ENCODE peak calls at places on chromosomes 12 and 14, in seven cellular contexts. One of them, this sample, is unnamed.

GRCh38 chr14:94115631-94116030 is 5.1 kb downstream of the IFI27 start:
- DNase-seq in mammary epithelial cell: no peak
- DNase-seq in neuronal stem cell: no peak
- DNase-seq in fibroblast of lung: no peak
- DNase-seq in HepG2: no peak
- DNase-seq in astrocyte: no peak
- DNase-seq in GM23338: no peak
- DNase-seq in this sample: no peak

GRCh38 chr14:24298892-24299254 is 707 bp downstream of the DHRS1 start:
- DNase-seq in HepG2: peak
- DNase-seq in mammary epithelial cell: peak
- DNase-seq in fibroblast of lung: peak
- DNase-seq in astrocyte: peak
- DNase-seq in GM23338: peak
- DNase-seq in neuronal stem cell: no peak
- DNase-seq in this sample: peak

GRCh38 chr14:49418789-49419188 is 167.4 kb downstream of the RPS29 start:
- DNase-seq in GM23338: no peak
- DNase-seq in HepG2: no peak
- DNase-seq in neuronal stem cell: no peak
- DNase-seq in astrocyte: no peak
- DNase-seq in fibroblast of lung: no peak
- DNase-seq in mammary epithelial cell: no peak
- DNase-seq in this sample: no peak

GRCh38 chr12:53123578-53124351 is 20.5 kb downstream of the SOAT2 start:
- DNase-seq in mammary epithelial cell: peak
- DNase-seq in fibroblast of lung: peak
- DNase-seq in neuronal stem cell: no peak
- DNase-seq in astrocyte: peak
- DNase-seq in GM23338: no peak
- DNase-seq in HepG2: no peak
- DNase-seq in this sample: no peak

GRCh38 chr12:89070603-89071002 is 281.7 kb downstream of the DUSP6 start:
- DNase-seq in mammary epithelial cell: no peak
- DNase-seq in astrocyte: no peak
- DNase-seq in neuronal stem cell: no peak
- DNase-seq in HepG2: no peak
- DNase-seq in fibroblast of lung: no peak
- DNase-seq in GM23338: no peak
- DNase-seq in this sample: no peak

GRCh38 chr12:108338915-108339657 is at the start of gene CMKLR1:
- DNase-seq in neuronal stem cell: no peak
- DNase-seq in HepG2: no peak
- DNase-seq in astrocyte: no peak
- DNase-seq in GM23338: peak
- DNase-seq in mammary epithelial cell: no peak
- DNase-seq in fibroblast of lung: no peak
- DNase-seq in this sample: no peak

GRCh38 chr14:60670994-60671393 is 21.7 kb upstream of the SIX1 start:
- DNase-seq in GM23338: no peak
- DNase-seq in neuronal stem cell: no peak
- DNase-seq in HepG2: no peak
- DNase-seq in astrocyte: no peak
- DNase-seq in mammary epithelial cell: no peak
- DNase-seq in fibroblast of lung: no peak
- DNase-seq in this sample: no peak

GRCh38 chr12:78240827-78241226 is 410.1 kb downstream of the NAV3 start:
- DNase-seq in fibroblast of lung: no peak
- DNase-seq in HepG2: no peak
- DNase-seq in GM23338: no peak
- DNase-seq in mammary epithelial cell: no peak
- DNase-seq in neuronal stem cell: no peak
- DNase-seq in astrocyte: no peak
- DNase-seq in this sample: no peak

GRCh38 chr14:48709277-48709785 is 876.8 kb downstream of the RPS29 start:
- DNase-seq in GM23338: no peak
- DNase-seq in mammary epithelial cell: no peak
- DNase-seq in astrocyte: peak
- DNase-seq in neuronal stem cell: no peak
- DNase-seq in HepG2: no peak
- DNase-seq in fibroblast of lung: peak
- DNase-seq in this sample: no peak

GRCh38 chr14:52801014-52801708 is 9.8 kb upstream of the GNPNAT1 start:
- DNase-seq in neuronal stem cell: no peak
- DNase-seq in mammary epithelial cell: no peak
- DNase-seq in GM23338: no peak
- DNase-seq in HepG2: no peak
- DNase-seq in fibroblast of lung: peak
- DNase-seq in astrocyte: peak
- DNase-seq in this sample: no peak

GRCh38 chr12:34348064-34348463 is 325.8 kb downstream of the ALG10 start:
- DNase-seq in neuronal stem cell: no peak
- DNase-seq in mammary epithelial cell: no peak
- DNase-seq in HepG2: no peak
- DNase-seq in fibroblast of lung: no peak
- DNase-seq in GM23338: no peak
- DNase-seq in astrocyte: no peak
- DNase-seq in this sample: no peak

GRCh38 chr14:81018714-81019512 is 63.5 kb downstream of the TSHR start:
- DNase-seq in GM23338: no peak
- DNase-seq in fibroblast of lung: no peak
- DNase-seq in neuronal stem cell: no peak
- DNase-seq in mammary epithelial cell: no peak
- DNase-seq in astrocyte: no peak
- DNase-seq in HepG2: no peak
- DNase-seq in this sample: no peak
- H2AFZ ChIP-seq in GM23338: no peak
- H2AFZ ChIP-seq in fibroblast of lung: no peak
- H2AFZ ChIP-seq in neuronal stem cell: no peak
- H2AFZ ChIP-seq in mammary epithelial cell: no peak
- H2AFZ ChIP-seq in astrocyte: no peak
- H2AFZ ChIP-seq in HepG2: no peak
- H2AFZ ChIP-seq in this sample: no peak

GRCh38 chr14:105192866-105193731 is 12.0 kb upstream of the NUDT14 start:
- DNase-seq in HepG2: no peak
- DNase-seq in fibroblast of lung: peak
- DNase-seq in mammary epithelial cell: no peak
- DNase-seq in neuronal stem cell: no peak
- DNase-seq in GM23338: no peak
- DNase-seq in astrocyte: peak
- DNase-seq in this sample: no peak
- H3K4me3 ChIP-seq in HepG2: no peak
- H3K4me3 ChIP-seq in fibroblast of lung: no peak
- H3K4me3 ChIP-seq in mammary epithelial cell: no peak
- H3K4me3 ChIP-seq in neuronal stem cell: no peak
- H3K4me3 ChIP-seq in GM23338: no peak
- H3K4me3 ChIP-seq in astrocyte: peak
- H3K4me3 ChIP-seq in this sample: no peak

DNA sequence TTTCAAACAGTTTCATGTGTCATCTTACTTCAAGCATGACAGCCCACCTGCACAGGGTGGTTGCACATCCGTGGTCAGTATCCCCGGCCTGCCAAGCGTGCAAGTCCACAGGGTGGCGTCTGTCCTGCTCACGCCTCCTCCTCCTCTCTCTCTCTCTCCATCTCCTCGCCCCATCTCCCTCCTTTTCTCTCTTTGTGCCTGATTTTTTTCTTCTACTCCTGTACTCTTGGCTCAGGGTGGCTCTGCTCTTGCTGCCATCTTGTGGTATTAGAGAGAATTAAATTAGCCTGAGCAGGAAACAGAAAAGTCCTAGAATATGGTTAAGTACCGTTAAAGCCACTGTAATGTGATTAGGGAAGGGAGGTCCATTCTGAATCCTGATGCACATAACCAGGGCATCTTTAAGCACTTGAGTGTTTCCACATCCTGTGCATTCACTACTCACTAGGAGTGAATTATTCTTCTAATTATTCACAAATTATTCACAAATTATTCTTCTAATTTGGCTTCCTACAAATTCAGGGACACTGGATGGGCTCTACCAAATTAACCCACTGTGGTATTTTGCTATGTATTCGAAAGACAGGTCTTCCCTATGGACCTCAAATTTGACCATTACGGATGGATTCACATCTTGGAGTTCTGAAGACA is 25.5 kb upstream of the DTX1 start:
- DNase-seq in HepG2: peak
- DNase-seq in astrocyte: peak
- DNase-seq in neuronal stem cell: peak
- DNase-seq in mammary epithelial cell: peak
- DNase-seq in GM23338: peak
- DNase-seq in fibroblast of lung: peak
- DNase-seq in this sample: peak
- H3K4me2 ChIP-seq in HepG2: no peak
- H3K4me2 ChIP-seq in astrocyte: peak
- H3K4me2 ChIP-seq in neuronal stem cell: no peak
- H3K4me2 ChIP-seq in mammary epithelial cell: no peak
- H3K4me2 ChIP-seq in GM23338: peak
- H3K4me2 ChIP-seq in fibroblast of lung: no peak
- H3K4me2 ChIP-seq in this sample: no peak

GRCh38 chr12:93823616-93824410 is 146.6 kb downstream of the CRADD start:
- DNase-seq in GM23338: no peak
- DNase-seq in astrocyte: peak
- DNase-seq in mammary epithelial cell: no peak
- DNase-seq in HepG2: no peak
- DNase-seq in neuronal stem cell: no peak
- DNase-seq in fibroblast of lung: peak
- DNase-seq in this sample: no peak

GRCh38 chr12:93824514-93825500 is 147.6 kb downstream of the CRADD start:
- DNase-seq in astrocyte: peak
- DNase-seq in mammary epithelial cell: no peak
- DNase-seq in neuronal stem cell: peak
- DNase-seq in HepG2: no peak
- DNase-seq in fibroblast of lung: peak
- DNase-seq in GM23338: peak
- DNase-seq in this sample: no peak

GRCh38 chr12:93825926-93826599 is 148.9 kb downstream of the CRADD start:
- DNase-seq in fibroblast of lung: peak
- DNase-seq in neuronal stem cell: no peak
- DNase-seq in mammary epithelial cell: no peak
- DNase-seq in GM23338: no peak
- DNase-seq in astrocyte: peak
- DNase-seq in HepG2: no peak
- DNase-seq in this sample: no peak

GRCh38 chr12:93827179-93827578 is 150.0 kb downstream of the CRADD start:
- DNase-seq in HepG2: no peak
- DNase-seq in neuronal stem cell: no peak
- DNase-seq in fibroblast of lung: no peak
- DNase-seq in GM23338: no peak
- DNase-seq in mammary epithelial cell: no peak
- DNase-seq in astrocyte: no peak
- DNase-seq in this sample: no peak

DNA sequence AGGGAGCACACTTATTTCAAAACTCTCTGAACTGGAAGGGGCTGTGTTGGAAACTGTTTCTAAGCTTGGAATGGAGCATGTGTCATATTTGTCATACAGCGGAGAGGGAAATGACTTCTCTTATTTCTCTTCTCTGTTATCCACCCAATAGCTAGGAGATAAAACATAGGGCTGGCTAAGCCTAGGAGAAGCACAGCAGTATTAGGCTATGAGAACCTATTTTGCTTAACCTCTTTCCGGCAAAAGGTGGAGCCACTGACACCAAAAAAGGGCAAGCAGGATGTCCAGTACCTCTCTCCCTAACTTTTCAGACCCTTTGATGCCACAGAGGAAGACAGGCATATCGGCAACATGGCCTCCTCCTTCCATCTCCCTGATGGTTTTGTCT is 148.3 kb downstream of the CRADD start:
- DNase-seq in neuronal stem cell: no peak
- DNase-seq in HepG2: no peak
- DNase-seq in mammary epithelial cell: no peak
- DNase-seq in GM23338: peak
- DNase-seq in fibroblast of lung: no peak
- DNase-seq in astrocyte: no peak
- DNase-seq in this sample: no peak
- H2AFZ ChIP-seq in neuronal stem cell: no peak
- H2AFZ ChIP-seq in HepG2: no peak
- H2AFZ ChIP-seq in mammary epithelial cell: no peak
- H2AFZ ChIP-seq in GM23338: no peak
- H2AFZ ChIP-seq in fibroblast of lung: peak
- H2AFZ ChIP-seq in astrocyte: no peak
- H2AFZ ChIP-seq in this sample: no peak

GRCh38 chr12:112535637-112536366 is 117.1 kb downstream of the PTPN11 start:
- DNase-seq in mammary epithelial cell: no peak
- DNase-seq in GM23338: no peak
- DNase-seq in astrocyte: no peak
- DNase-seq in fibroblast of lung: no peak
- DNase-seq in neuronal stem cell: no peak
- DNase-seq in HepG2: no peak
- DNase-seq in this sample: no peak

GRCh38 chr12:112538740-112539139 is 120.0 kb downstream of the PTPN11 start:
- DNase-seq in neuronal stem cell: no peak
- DNase-seq in fibroblast of lung: no peak
- DNase-seq in astrocyte: no peak
- DNase-seq in HepG2: no peak
- DNase-seq in GM23338: no peak
- DNase-seq in mammary epithelial cell: no peak
- DNase-seq in this sample: no peak

GRCh38 chr12:112536367-112536730 is 117.6 kb downstream of the PTPN11 start:
- DNase-seq in fibroblast of lung: no peak
- DNase-seq in mammary epithelial cell: no peak
- DNase-seq in astrocyte: no peak
- DNase-seq in GM23338: no peak
- DNase-seq in neuronal stem cell: no peak
- DNase-seq in HepG2: no peak
- DNase-seq in this sample: no peak

GRCh38 chr12:112539221-112539620 is 120.5 kb downstream of the PTPN11 start:
- DNase-seq in neuronal stem cell: no peak
- DNase-seq in mammary epithelial cell: no peak
- DNase-seq in HepG2: no peak
- DNase-seq in astrocyte: no peak
- DNase-seq in fibroblast of lung: no peak
- DNase-seq in GM23338: no peak
- DNase-seq in this sample: no peak

DNA sequence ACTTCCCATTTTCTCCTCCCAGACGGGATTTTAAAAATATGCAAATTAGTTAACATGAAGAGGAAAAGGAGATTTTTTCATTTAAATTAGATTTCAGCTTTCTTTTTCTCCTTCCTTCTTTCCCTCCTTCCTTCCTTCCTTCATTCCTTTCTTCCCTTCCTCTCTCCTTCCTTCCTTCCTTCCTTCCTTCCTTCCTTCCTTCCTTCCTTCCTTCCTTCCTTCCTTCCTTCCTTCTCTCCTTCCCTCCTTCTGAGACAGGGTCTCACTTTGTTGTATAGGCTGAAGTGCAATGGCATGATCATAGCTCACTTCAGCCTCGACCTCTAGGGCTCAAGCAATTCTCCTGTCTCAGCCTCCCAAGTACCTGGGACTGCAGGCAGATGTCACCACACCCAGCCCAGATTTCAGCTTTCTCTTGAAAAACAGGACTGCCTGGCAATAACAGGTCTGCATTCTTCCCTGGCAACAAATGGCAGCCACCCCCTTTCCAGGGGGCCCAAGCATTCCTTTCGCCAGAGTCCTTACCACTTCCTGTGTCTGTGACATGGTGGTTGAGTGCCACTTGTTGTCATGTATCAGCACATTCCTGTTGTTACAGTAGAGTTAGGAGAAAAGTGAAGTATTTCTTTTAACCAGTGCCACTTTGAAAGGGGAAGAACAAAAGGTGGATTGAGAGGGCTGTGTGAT is 119.1 kb downstream of the PTPN11 start:
- DNase-seq in HepG2: peak
- DNase-seq in neuronal stem cell: no peak
- DNase-seq in GM23338: peak
- DNase-seq in mammary epithelial cell: peak
- DNase-seq in astrocyte: peak
- DNase-seq in fibroblast of lung: peak
- DNase-seq in this sample: peak
- H3K4me3 ChIP-seq in HepG2: no peak
- H3K4me3 ChIP-seq in neuronal stem cell: no peak
- H3K4me3 ChIP-seq in GM23338: no peak
- H3K4me3 ChIP-seq in mammary epithelial cell: no peak
- H3K4me3 ChIP-seq in astrocyte: no peak
- H3K4me3 ChIP-seq in fibroblast of lung: no peak
- H3K4me3 ChIP-seq in this sample: no peak